ENCODE peak calls at places on chromosomes 12 and 14, in nine cellular contexts. Q is GM19239, X is substantia nigra, U is ovary, T is RCC 7860, G is fibroblast of pulmonary artery, P is left lobe of liver, O is NCI-H460, J is NCI-H1436. W is an unnamed sample.
A peak's percentile ranks its signal among the peaks of the same experiment; 100 is the strongest.

GRCh38 chr14:53964249-53964648 is 7.6 kb upstream of the BMP4 start:
- DNase-seq in U (no peak), Q (no peak), P (no peak), O (no peak), J (no peak), X (no peak), T (no peak), G (no peak), W (no peak)

GRCh38 chr14:65370890-65371289 is 41.6 kb upstream of the FUT8 start:
- DNase-seq in P (no peak), O (no peak), U (no peak), X (no peak), G (no peak), J (no peak), T (no peak), Q (no peak), W (no peak)

GRCh38 chr12:86138770-86139169 is 117.4 kb downstream of the MGAT4C start:
- DNase-seq in G (peak; percentile 14), Q (no peak), U (no peak), X (no peak), O (no peak), P (no peak), T (no peak), J (no peak), W (no peak)

GRCh38 chr14:32078794-32079663 is 1.9 kb downstream of the ARHGAP5 start:
- DNase-seq in X (no peak), O (no peak), P (no peak), J (no peak), Q (no peak), G (peak; percentile 20), T (peak; percentile 30), U (no peak), W (no peak)

GRCh38 chr14:20530771-20531571 is 25.6 kb downstream of the RNASE10 start:
- DNase-seq in Q (no peak), T (peak; percentile 12), P (peak; percentile 71), O (peak; percentile 77), X (peak; percentile 4), G (peak; percentile 70), U (peak; percentile 54), J (peak; percentile 37), W (peak; percentile 22)

GRCh38 chr12:25995906-25996305 is 37.4 kb downstream of the RASSF8 start:
- DNase-seq in U (no peak), T (peak; percentile 63), P (no peak), X (no peak), G (no peak), O (no peak), Q (no peak), J (no peak), W (no peak)

GRCh38 chr14:83164016-83164415 is 1630.4 kb upstream of the SEL1L start:
- DNase-seq in G (peak; percentile 16), P (no peak), T (peak; percentile 75), O (no peak), Q (no peak), U (no peak), J (no peak), X (no peak), W (no peak)

GRCh38 chr14:52269100-52269499 is 1.6 kb downstream of the PTGDR start:
- DNase-seq in G (no peak), J (no peak), Q (no peak), U (no peak), T (no peak), O (no peak), X (no peak), P (no peak), W (no peak)

GRCh38 chr12:22656376-22656775 is 31.4 kb downstream of the ETNK1 start:
- DNase-seq in Q (no peak), J (no peak), X (no peak), T (no peak), G (no peak), U (no peak), P (no peak), O (no peak), W (no peak)

GRCh38 chr14:21987937-21988336 is 314.3 kb upstream of the OR4E1 start:
- DNase-seq in G (peak; percentile 30), P (no peak), T (no peak), O (peak; percentile 47), U (no peak), J (no peak), X (no peak), Q (no peak), W (no peak)

GRCh38 chr14:104771918-104772706 is 19.2 kb downstream of the SIVA1 start:
- DNase-seq in T (no peak), U (no peak), G (no peak), X (no peak), P (no peak), Q (no peak), J (no peak), O (no peak), W (no peak)

GRCh38 chr12:51678086-51678724 is 87.2 kb downstream of the SCN8A start:
- DNase-seq in P (peak; percentile 55), O (peak; percentile 56), T (peak; percentile 24), Q (peak; percentile 30), X (peak; percentile 3), J (peak; percentile 26), U (no peak), G (peak; percentile 72), W (peak; percentile 5)

GRCh38 chr12:114884535-114884934 is 200.6 kb upstream of the TBX3 start:
- DNase-seq in T (no peak), G (no peak), Q (no peak), U (no peak), X (no peak), O (no peak), P (no peak), J (no peak), W (no peak)

GRCh38 chr12:21476949-21477348 is 24.5 kb downstream of the RECQL start:
- DNase-seq in G (peak; percentile 45), U (no peak), O (no peak), Q (no peak), P (no peak), X (no peak), J (no peak), T (no peak), W (no peak)

GRCh38 chr14:22414876-22415632 is 174.0 kb downstream of the DAD1 start:
- DNase-seq in X (no peak), P (no peak), O (no peak), J (no peak), G (no peak), U (no peak), Q (no peak), T (no peak), W (no peak)

GRCh38 chr12:2451025-2451424 is 343.7 kb upstream of the FKBP4 start:
- DNase-seq in O (no peak), U (no peak), X (no peak), G (no peak), Q (no peak), J (no peak), P (no peak), T (no peak), W (no peak)

GRCh38 chr12:11635341-11635740 is 14.1 kb upstream of the ETV6 start:
- DNase-seq in O (no peak), T (no peak), X (no peak), G (no peak), U (no peak), J (no peak), P (no peak), Q (no peak), W (no peak)